ENCODE peak calls at places on chromosomes 16 and 17, in eight cellular contexts. One of them, this sample, is unnamed.

GRCh38 chr17:41959336-41960095 is 7.1 kb upstream of the CNP start:
- DNase-seq in dorsolateral prefrontal cortex: no peak
- DNase-seq in sigmoid colon: no peak
- DNase-seq in lower lobe of right lung: no peak
- DNase-seq in right cardiac atrium: peak; percentile 63
- DNase-seq in CD8-positive, alpha-beta T cell: no peak
- DNase-seq in HCT116: peak; percentile 27
- DNase-seq in tibial nerve: no peak
- DNase-seq in this sample: peak; percentile 86

GRCh38 chr17:39225974-39226683 is 384 bp upstream of the STAC2 start:
- DNase-seq in dorsolateral prefrontal cortex: peak; percentile 77
- DNase-seq in sigmoid colon: peak; percentile 87
- DNase-seq in lower lobe of right lung: no peak
- DNase-seq in right cardiac atrium: peak; percentile 89
- DNase-seq in CD8-positive, alpha-beta T cell: peak; percentile 22
- DNase-seq in HCT116: no peak
- DNase-seq in tibial nerve: peak; percentile 43
- DNase-seq in this sample: peak; percentile 99

GRCh38 chr16:28989363-28989762 is 4.5 kb downstream of the LAT start:
- DNase-seq in dorsolateral prefrontal cortex: no peak
- DNase-seq in sigmoid colon: no peak
- DNase-seq in lower lobe of right lung: no peak
- DNase-seq in right cardiac atrium: no peak
- DNase-seq in CD8-positive, alpha-beta T cell: no peak
- DNase-seq in HCT116: no peak
- DNase-seq in tibial nerve: no peak
- DNase-seq in this sample: no peak

GRCh38 chr17:79965806-79966205 is 69.9 kb downstream of the TBC1D16 start:
- DNase-seq in dorsolateral prefrontal cortex: peak; percentile 62
- DNase-seq in sigmoid colon: peak; percentile 42
- DNase-seq in lower lobe of right lung: peak; percentile 25
- DNase-seq in right cardiac atrium: peak; percentile 52
- DNase-seq in CD8-positive, alpha-beta T cell: no peak
- DNase-seq in HCT116: no peak
- DNase-seq in tibial nerve: no peak
- DNase-seq in this sample: no peak

GRCh38 chr16:80612461-80613017 is 71.7 kb downstream of the DYNLRB2 start:
- DNase-seq in dorsolateral prefrontal cortex: no peak
- DNase-seq in sigmoid colon: no peak
- DNase-seq in lower lobe of right lung: no peak
- DNase-seq in right cardiac atrium: no peak
- DNase-seq in CD8-positive, alpha-beta T cell: no peak
- DNase-seq in HCT116: no peak
- DNase-seq in tibial nerve: no peak
- DNase-seq in this sample: no peak

GRCh38 chr16:23424292-23424958 is 28.6 kb downstream of the COG7 start:
- DNase-seq in dorsolateral prefrontal cortex: no peak
- DNase-seq in sigmoid colon: peak; percentile 89
- DNase-seq in lower lobe of right lung: peak; percentile 64
- DNase-seq in right cardiac atrium: no peak
- DNase-seq in CD8-positive, alpha-beta T cell: no peak
- DNase-seq in HCT116: no peak
- DNase-seq in tibial nerve: no peak
- DNase-seq in this sample: no peak

GRCh38 chr17:29807520-29808361 is 122.3 kb downstream of the SSH2 start:
- DNase-seq in dorsolateral prefrontal cortex: peak; percentile 60
- DNase-seq in sigmoid colon: no peak
- DNase-seq in lower lobe of right lung: peak; percentile 70
- DNase-seq in right cardiac atrium: peak; percentile 62
- DNase-seq in CD8-positive, alpha-beta T cell: peak; percentile 30
- DNase-seq in HCT116: peak; percentile 18
- DNase-seq in tibial nerve: peak; percentile 82
- DNase-seq in this sample: peak; percentile 81

GRCh38 chr17:32265896-32266388 is 310 bp downstream of the RHBDL3 start:
- DNase-seq in dorsolateral prefrontal cortex: no peak
- DNase-seq in sigmoid colon: no peak
- DNase-seq in lower lobe of right lung: no peak
- DNase-seq in right cardiac atrium: no peak
- DNase-seq in CD8-positive, alpha-beta T cell: no peak
- DNase-seq in HCT116: no peak
- DNase-seq in tibial nerve: no peak
- DNase-seq in this sample: peak; percentile 37

GRCh38 chr17:70074991-70075390 is at the start of gene KCNJ16:
- DNase-seq in dorsolateral prefrontal cortex: no peak
- DNase-seq in sigmoid colon: no peak
- DNase-seq in lower lobe of right lung: no peak
- DNase-seq in right cardiac atrium: no peak
- DNase-seq in CD8-positive, alpha-beta T cell: no peak
- DNase-seq in HCT116: no peak
- DNase-seq in tibial nerve: no peak
- DNase-seq in this sample: no peak

GRCh38 chr16:69865701-69866100 is 85.4 kb upstream of the CLEC18A start:
- DNase-seq in dorsolateral prefrontal cortex: no peak
- DNase-seq in sigmoid colon: no peak
- DNase-seq in lower lobe of right lung: no peak
- DNase-seq in right cardiac atrium: no peak
- DNase-seq in CD8-positive, alpha-beta T cell: no peak
- DNase-seq in HCT116: no peak
- DNase-seq in tibial nerve: no peak
- DNase-seq in this sample: peak; percentile 37

GRCh38 chr17:19706791-19707727 is 9.3 kb downstream of the SLC47A2 start:
- DNase-seq in dorsolateral prefrontal cortex: no peak
- DNase-seq in sigmoid colon: no peak
- DNase-seq in lower lobe of right lung: no peak
- DNase-seq in right cardiac atrium: peak; percentile 34
- DNase-seq in CD8-positive, alpha-beta T cell: no peak
- DNase-seq in HCT116: no peak
- DNase-seq in tibial nerve: no peak
- DNase-seq in this sample: no peak

GRCh38 chr16:20268409-20268808 is 58.9 kb downstream of the GP2 start:
- DNase-seq in dorsolateral prefrontal cortex: no peak
- DNase-seq in sigmoid colon: no peak
- DNase-seq in lower lobe of right lung: no peak
- DNase-seq in right cardiac atrium: no peak
- DNase-seq in CD8-positive, alpha-beta T cell: no peak
- DNase-seq in HCT116: no peak
- DNase-seq in tibial nerve: no peak
- DNase-seq in this sample: no peak

GRCh38 chr17:30956764-30957374 is 14.0 kb upstream of the RNF135 start:
- DNase-seq in dorsolateral prefrontal cortex: peak; percentile 21
- DNase-seq in sigmoid colon: no peak
- DNase-seq in lower lobe of right lung: no peak
- DNase-seq in right cardiac atrium: peak; percentile 60
- DNase-seq in CD8-positive, alpha-beta T cell: no peak
- DNase-seq in HCT116: no peak
- DNase-seq in tibial nerve: no peak
- DNase-seq in this sample: peak; percentile 45

GRCh38 chr16:75095204-75095621 is 21.4 kb downstream of the LDHD start:
- DNase-seq in dorsolateral prefrontal cortex: no peak
- DNase-seq in sigmoid colon: no peak
- DNase-seq in lower lobe of right lung: no peak
- DNase-seq in right cardiac atrium: no peak
- DNase-seq in CD8-positive, alpha-beta T cell: no peak
- DNase-seq in HCT116: no peak
- DNase-seq in tibial nerve: no peak
- DNase-seq in this sample: no peak

GRCh38 chr17:48043171-48043570 is 5.0 kb upstream of the NFE2L1 start:
- DNase-seq in dorsolateral prefrontal cortex: no peak
- DNase-seq in sigmoid colon: no peak
- DNase-seq in lower lobe of right lung: no peak
- DNase-seq in right cardiac atrium: no peak
- DNase-seq in CD8-positive, alpha-beta T cell: no peak
- DNase-seq in HCT116: no peak
- DNase-seq in tibial nerve: no peak
- DNase-seq in this sample: no peak

DNA sequence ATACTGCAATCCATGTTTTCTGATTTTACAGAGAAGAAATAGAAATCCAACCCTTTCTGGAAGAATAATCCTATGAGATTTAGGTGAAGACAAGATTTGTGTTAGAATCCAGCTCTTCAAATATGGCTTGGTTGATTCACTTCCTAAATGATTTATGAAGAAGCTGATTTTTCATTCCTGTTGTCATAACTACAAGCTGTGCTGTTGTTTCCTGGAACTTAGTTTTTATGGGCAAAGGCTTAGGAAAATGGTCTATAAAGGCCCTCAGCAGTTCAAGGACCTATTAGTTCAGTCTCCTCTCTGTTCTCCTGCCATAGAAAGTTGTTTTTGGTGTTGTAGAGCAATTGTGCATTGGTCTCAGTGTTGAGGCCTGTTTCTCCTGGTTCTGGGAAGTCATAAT is 174.2 kb upstream of the FAM20A start:
- DNase-seq in dorsolateral prefrontal cortex: no peak
- DNase-seq in sigmoid colon: no peak
- DNase-seq in lower lobe of right lung: no peak
- DNase-seq in right cardiac atrium: no peak
- DNase-seq in CD8-positive, alpha-beta T cell: no peak
- DNase-seq in HCT116: no peak
- DNase-seq in tibial nerve: no peak
- DNase-seq in this sample: no peak
- H3K27ac ChIP-seq in dorsolateral prefrontal cortex: no peak overlapping the region
- H3K27ac ChIP-seq in sigmoid colon: no peak overlapping the region
- H3K27ac ChIP-seq in lower lobe of right lung: no peak overlapping the region
- H3K27ac ChIP-seq in right cardiac atrium: peak overlapping the region; percentile 40
- H3K27ac ChIP-seq in CD8-positive, alpha-beta T cell: no peak overlapping the region
- H3K27ac ChIP-seq in HCT116: no peak overlapping the region
- H3K27ac ChIP-seq in tibial nerve: peak overlapping the region; percentile 45
- H3K27ac ChIP-seq in this sample: no peak overlapping the region

DNA sequence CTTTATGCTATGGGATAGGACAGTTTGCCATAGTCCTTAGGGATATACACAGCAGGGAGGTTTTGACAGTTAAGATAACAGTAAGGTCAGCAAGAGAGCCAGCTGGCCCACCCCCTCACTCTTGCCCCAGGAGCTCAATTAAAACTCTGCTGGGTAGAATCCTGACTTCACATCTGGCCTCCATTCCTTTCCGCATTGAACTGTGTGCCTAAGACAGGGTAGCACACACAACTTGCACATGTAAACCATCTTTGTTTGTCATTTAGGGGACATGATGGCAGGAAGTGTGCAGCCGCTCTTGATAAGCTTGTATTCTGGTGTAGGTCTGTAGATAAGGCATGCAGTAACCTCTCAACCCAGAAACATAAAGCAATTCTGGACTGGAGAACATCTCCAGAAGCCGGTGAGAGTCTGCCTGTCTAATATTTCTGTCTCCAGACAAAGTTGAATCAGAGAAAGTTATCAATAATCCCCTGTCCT is 5.2 kb downstream of the MINK1 start:
- DNase-seq in dorsolateral prefrontal cortex: no peak
- DNase-seq in sigmoid colon: no peak
- DNase-seq in lower lobe of right lung: no peak
- DNase-seq in right cardiac atrium: no peak
- DNase-seq in CD8-positive, alpha-beta T cell: no peak
- DNase-seq in HCT116: no peak
- DNase-seq in tibial nerve: no peak
- DNase-seq in this sample: no peak
- H3K27ac ChIP-seq in dorsolateral prefrontal cortex: peak overlapping the region; percentile 97
- H3K27ac ChIP-seq in sigmoid colon: no peak overlapping the region
- H3K27ac ChIP-seq in lower lobe of right lung: no peak overlapping the region
- H3K27ac ChIP-seq in right cardiac atrium: peak overlapping the region; percentile 57
- H3K27ac ChIP-seq in CD8-positive, alpha-beta T cell: no peak overlapping the region
- H3K27ac ChIP-seq in HCT116: no peak overlapping the region
- H3K27ac ChIP-seq in tibial nerve: no peak overlapping the region
- H3K27ac ChIP-seq in this sample: no peak overlapping the region

DNA sequence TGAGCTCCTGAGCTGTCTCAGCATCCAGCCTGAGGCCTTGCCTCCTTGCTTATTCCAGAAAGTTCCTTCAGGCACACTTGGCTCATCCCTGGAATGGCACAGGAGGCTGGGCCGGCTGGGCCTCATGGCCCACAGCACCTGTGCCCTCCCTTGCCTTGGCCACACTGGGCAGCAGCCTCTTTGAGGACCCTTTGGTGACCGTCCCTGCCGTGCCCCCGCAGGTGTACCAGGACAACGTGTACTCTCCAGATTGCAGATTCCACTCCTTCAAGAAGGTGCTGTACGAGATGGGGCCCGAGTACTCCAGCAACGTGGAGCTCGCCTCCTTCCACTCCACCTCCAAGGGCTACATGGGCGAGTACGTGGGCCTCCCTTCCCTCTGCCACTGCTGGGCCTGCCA is 34.2 kb downstream of the GPT2 start:
- DNase-seq in dorsolateral prefrontal cortex: no peak
- DNase-seq in sigmoid colon: no peak
- DNase-seq in lower lobe of right lung: no peak
- DNase-seq in right cardiac atrium: no peak
- DNase-seq in CD8-positive, alpha-beta T cell: no peak
- DNase-seq in HCT116: no peak
- DNase-seq in tibial nerve: no peak
- DNase-seq in this sample: no peak
- H3K27ac ChIP-seq in dorsolateral prefrontal cortex: peak overlapping the region; percentile 34
- H3K27ac ChIP-seq in sigmoid colon: no peak overlapping the region
- H3K27ac ChIP-seq in lower lobe of right lung: no peak overlapping the region
- H3K27ac ChIP-seq in right cardiac atrium: no peak overlapping the region
- H3K27ac ChIP-seq in CD8-positive, alpha-beta T cell: no peak overlapping the region
- H3K27ac ChIP-seq in HCT116: no peak overlapping the region
- H3K27ac ChIP-seq in tibial nerve: peak overlapping the region; percentile 1
- H3K27ac ChIP-seq in this sample: no peak overlapping the region

GRCh38 chr16:85673529-85674417 is 15.0 kb downstream of the GINS2 start:
- DNase-seq in dorsolateral prefrontal cortex: no peak
- DNase-seq in sigmoid colon: no peak
- DNase-seq in lower lobe of right lung: peak; percentile 74
- DNase-seq in right cardiac atrium: peak; percentile 85
- DNase-seq in CD8-positive, alpha-beta T cell: no peak
- DNase-seq in HCT116: no peak
- DNase-seq in tibial nerve: no peak
- DNase-seq in this sample: no peak

GRCh38 chr16:85675528-85675927 is 13.2 kb downstream of the GINS2 start:
- DNase-seq in dorsolateral prefrontal cortex: no peak
- DNase-seq in sigmoid colon: no peak
- DNase-seq in lower lobe of right lung: no peak
- DNase-seq in right cardiac atrium: no peak
- DNase-seq in CD8-positive, alpha-beta T cell: no peak
- DNase-seq in HCT116: no peak
- DNase-seq in tibial nerve: no peak
- DNase-seq in this sample: peak; percentile 63

GRCh38 chr16:85676466-85676865 is 12.3 kb downstream of the GINS2 start:
- DNase-seq in dorsolateral prefrontal cortex: no peak
- DNase-seq in sigmoid colon: no peak
- DNase-seq in lower lobe of right lung: peak; percentile 25
- DNase-seq in right cardiac atrium: peak; percentile 16
- DNase-seq in CD8-positive, alpha-beta T cell: no peak
- DNase-seq in HCT116: no peak
- DNase-seq in tibial nerve: no peak
- DNase-seq in this sample: no peak

GRCh38 chr16:85674418-85674755 is 14.4 kb downstream of the GINS2 start:
- DNase-seq in dorsolateral prefrontal cortex: no peak
- DNase-seq in sigmoid colon: no peak
- DNase-seq in lower lobe of right lung: no peak
- DNase-seq in right cardiac atrium: peak; percentile 1
- DNase-seq in CD8-positive, alpha-beta T cell: no peak
- DNase-seq in HCT116: no peak
- DNase-seq in tibial nerve: no peak
- DNase-seq in this sample: no peak

DNA sequence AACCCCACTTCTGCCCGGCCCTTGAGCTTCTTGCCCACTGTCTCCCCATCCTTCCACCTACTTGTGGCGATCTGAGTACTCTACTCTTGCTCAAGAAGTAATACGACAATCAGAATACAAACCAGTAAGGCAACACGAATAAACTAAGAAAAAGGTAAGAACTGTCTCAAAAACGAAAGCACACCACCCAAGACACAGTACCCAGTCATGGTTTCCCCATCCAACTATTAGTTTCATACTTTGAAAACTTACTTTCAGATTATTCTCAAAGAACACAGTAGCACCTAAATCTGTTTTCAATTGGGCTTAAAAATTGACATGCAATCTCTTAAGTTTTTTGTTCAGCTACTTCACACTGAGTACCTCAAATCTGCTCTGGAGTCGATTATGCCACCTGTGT is 13.9 kb downstream of the GINS2 start:
- DNase-seq in dorsolateral prefrontal cortex: no peak
- DNase-seq in sigmoid colon: no peak
- DNase-seq in lower lobe of right lung: no peak
- DNase-seq in right cardiac atrium: no peak
- DNase-seq in CD8-positive, alpha-beta T cell: no peak
- DNase-seq in HCT116: no peak
- DNase-seq in tibial nerve: no peak
- DNase-seq in this sample: no peak
- H3K27ac ChIP-seq in dorsolateral prefrontal cortex: no peak overlapping the region
- H3K27ac ChIP-seq in sigmoid colon: peak overlapping the region; percentile 55
- H3K27ac ChIP-seq in lower lobe of right lung: peak overlapping the region; percentile 56
- H3K27ac ChIP-seq in right cardiac atrium: no peak overlapping the region
- H3K27ac ChIP-seq in CD8-positive, alpha-beta T cell: no peak overlapping the region
- H3K27ac ChIP-seq in HCT116: no peak overlapping the region
- H3K27ac ChIP-seq in tibial nerve: no peak overlapping the region
- H3K27ac ChIP-seq in this sample: peak overlapping the region; percentile 57

This sample was measured in GM23338.